ENCODE peak calls at places on chromosomes 11 and 22, in four cellular contexts. R, B, N and A are unnamed samples.

GRCh38 chr11:61126266-61126665 is 24.0 kb downstream of the CD5 start:
- DNase-seq in R (peak), B (no peak), N (no peak), A (no peak)

GRCh38 chr22:22886546-22886945 is 1.1 kb upstream of the IGLL5 start:
- DNase-seq in R (no peak), B (no peak), N (no peak), A (no peak)

GRCh38 chr11:64019106-64020031 is 16.4 kb upstream of the FLRT1 start:
- DNase-seq in R (no peak), B (no peak), N (no peak), A (no peak)

GRCh38 chr11:47571895-47572294 is 6.5 kb downstream of the PTPMT1 start:
- DNase-seq in R (no peak), B (no peak), N (no peak), A (no peak)

GRCh38 chr22:39185601-39186012 is 33.1 kb upstream of the CBX7 start:
- DNase-seq in R (no peak), B (peak), N (no peak), A (no peak)

GRCh38 chr22:30435674-30436126 is 10.1 kb downstream of the MTFP1 start:
- DNase-seq in R (no peak), B (no peak), N (no peak), A (no peak)

GRCh38 chr11:64887757-64888405 is 9.5 kb upstream of the EHD1 start:
- DNase-seq in R (peak), B (peak), N (no peak), A (peak)

GRCh38 chr11:121931748-121932352 is 184.2 kb downstream of the BLID start:
- DNase-seq in R (no peak), B (peak), N (no peak), A (no peak)

GRCh38 chr11:41031571-41032060 is 427.8 kb downstream of the LRRC4C start:
- DNase-seq in R (no peak), B (no peak), N (no peak), A (no peak)

GRCh38 chr22:22552630-22553029 is 6.4 kb downstream of the PRAME start:
- DNase-seq in R (peak), B (peak), N (no peak), A (peak)

GRCh38 chr22:46053563-46054090 is 76.7 kb upstream of the WNT7B start:
- DNase-seq in R (peak), B (no peak), N (no peak), A (peak)

GRCh38 chr11:28417601-28418323 is 309.6 kb downstream of the METTL15 start:
- DNase-seq in R (no peak), B (no peak), N (no peak), A (no peak)

GRCh38 chr22:24124247-24124646 is 57.0 kb upstream of the SUSD2 start:
- DNase-seq in R (no peak), B (no peak), N (no peak), A (no peak)

GRCh38 chr11:942853-943252 is 17.2 kb downstream of the AP2A2 start:
- DNase-seq in R (no peak), B (no peak), N (no peak), A (no peak)

GRCh38 chr22:36149464-36149863 is 11.1 kb downstream of the APOL3 start:
- DNase-seq in R (no peak), B (no peak), N (no peak), A (no peak)

GRCh38 chr11:115636686-115637555 is 132.7 kb upstream of the CADM1 start:
- DNase-seq in R (peak), B (no peak), N (no peak), A (no peak)

GRCh38 chr22:36510966-36511881 is 4.4 kb upstream of the FOXRED2 start:
- DNase-seq in R (peak), B (peak), N (no peak), A (peak)

GRCh38 chr11:44269369-44270351 is 40.3 kb downstream of the ALX4 start:
- DNase-seq in R (no peak), B (no peak), N (no peak), A (no peak)

GRCh38 chr22:42786606-42787356 is 66.1 kb upstream of the A4GALT start:
- DNase-seq in R (no peak), B (no peak), N (no peak), A (no peak)

GRCh38 chr11:128725630-128726461 is 32.0 kb downstream of the FLI1 start:
- DNase-seq in R (no peak), B (no peak), N (peak), A (no peak)

GRCh38 chr11:37972691-37973090 is 1374.7 kb upstream of the RAG2 start:
- DNase-seq in R (no peak), B (no peak), N (no peak), A (no peak)

GRCh38 chr22:42922374-42923177 is 65.5 kb upstream of the ARFGAP3 start:
- DNase-seq in R (no peak), B (no peak), N (no peak), A (no peak)

GRCh38 chr11:35617687-35618496 is at the start of gene FJX1:
- DNase-seq in R (peak), B (peak), N (no peak), A (peak)

GRCh38 chr11:35615911-35616900 is 2.1 kb upstream of the FJX1 start:
- DNase-seq in R (peak), B (peak), N (no peak), A (peak)

GRCh38 chr11:35618497-35619029 is 303 bp downstream of the FJX1 start:
- DNase-seq in R (peak), B (no peak), N (no peak), A (peak)

GRCh38 chr11:35617316-35617686 is 959 bp upstream of the FJX1 start:
- DNase-seq in R (no peak), B (no peak), N (no peak), A (no peak)

GRCh38 chr11:35614949-35615569 is 3.2 kb upstream of the FJX1 start:
- DNase-seq in R (no peak), B (no peak), N (no peak), A (no peak)
- TF ChIP-seq PBX3 in R (no peak), B (no peak), N (no peak), A (no peak)

GRCh38 chr22:48369789-48370507 is 1457.7 kb downstream of the BRD1 start:
- DNase-seq in R (no peak), B (peak), N (no peak), A (peak)
- TF ChIP-seq PBX3 in R (no peak), B (no peak), N (no peak), A (peak)

DNA sequence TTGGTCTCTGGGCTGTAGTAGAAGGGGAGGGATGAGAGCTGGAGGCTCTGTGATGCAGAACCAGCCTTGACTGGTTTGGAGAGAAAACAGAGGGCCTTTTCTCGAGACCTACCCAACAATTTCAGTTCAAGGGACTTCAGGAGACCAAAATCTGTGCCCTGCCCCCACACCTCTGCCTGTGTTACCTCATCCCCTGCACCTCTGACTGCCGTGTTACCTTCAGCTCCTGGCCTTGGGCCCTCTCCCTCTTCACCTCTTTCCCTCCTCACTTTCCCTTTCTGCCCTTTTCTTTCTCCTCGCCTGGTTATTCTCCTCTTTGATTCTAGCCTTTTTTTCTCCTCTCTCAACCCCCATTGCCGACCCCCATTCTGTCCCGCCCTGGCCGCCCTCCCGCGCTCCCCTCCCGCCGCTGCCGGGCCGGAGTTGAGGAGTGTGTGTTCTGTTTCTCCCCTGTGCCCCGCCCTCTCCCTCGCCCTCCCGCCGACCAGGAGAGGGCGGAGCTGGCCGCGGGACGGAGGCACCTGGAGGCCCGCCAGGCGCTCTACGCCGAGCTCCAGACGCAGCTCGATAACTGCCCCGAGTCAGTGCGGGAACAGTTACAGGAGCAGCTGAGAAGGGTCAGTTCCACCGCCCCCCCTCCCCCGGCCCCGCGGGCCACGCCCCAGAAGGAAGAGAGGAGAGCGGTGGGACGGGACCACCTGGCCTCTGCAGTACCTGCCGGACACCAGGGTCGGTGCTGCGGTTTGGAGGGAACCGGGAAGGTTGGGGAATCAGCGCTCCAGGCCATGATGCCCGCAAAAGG is 27.2 kb downstream of the PHLDB1 start:
- DNase-seq in R (peak), B (peak), N (no peak), A (no peak)
- TF ChIP-seq PBX3 in R (no peak), B (no peak), N (no peak), A (no peak)

GRCh38 chr22:19876941-19877625 is 22.4 kb upstream of the GNB1L start:
- DNase-seq in R (peak), B (no peak), N (no peak), A (no peak)
- TF ChIP-seq PBX3 in R (no peak), B (no peak), N (no peak), A (no peak)

GRCh38 chr11:78050964-78051831 is 12.5 kb upstream of the THRSP start:
- DNase-seq in R (no peak), B (peak), N (no peak), A (no peak)
- TF ChIP-seq PBX3 in R (no peak), B (no peak), N (no peak), A (no peak)

DNA sequence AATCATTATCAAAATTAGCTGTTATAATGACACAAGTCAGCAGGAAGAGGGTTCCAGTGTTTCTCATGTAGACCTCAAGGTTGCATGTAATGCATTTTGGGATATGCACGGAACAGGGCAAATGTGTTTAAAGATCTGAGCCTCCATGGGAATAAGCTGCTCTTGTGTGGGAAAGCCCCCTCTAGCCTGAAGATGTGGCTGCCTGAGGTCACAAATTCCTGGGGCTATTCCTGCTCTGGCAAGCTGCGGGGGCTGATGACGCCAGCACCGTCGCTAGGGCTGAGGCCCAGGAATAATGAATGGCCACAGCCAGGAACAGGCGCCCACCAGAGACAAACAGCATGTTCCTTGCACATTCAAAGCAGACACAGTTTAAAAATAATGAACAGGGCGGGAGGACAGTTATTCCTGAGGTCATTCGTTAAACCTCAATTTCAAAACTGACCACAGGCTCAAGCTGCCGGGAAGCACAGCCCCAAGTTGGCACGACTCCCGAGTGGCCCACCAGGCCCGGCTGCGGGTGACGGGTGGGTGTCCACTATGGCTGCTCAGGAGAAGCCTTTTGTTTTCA is 11.7 kb downstream of the OSBPL5 start:
- DNase-seq in R (no peak), B (no peak), N (no peak), A (no peak)
- TF ChIP-seq PBX3 in R (no peak), B (no peak), N (no peak), A (no peak)